ENCODE peak calls at places on chromosomes 4 and X, in five cellular contexts. V is Peyer's patch, C is sigmoid colon, T is heart left ventricle, G is IMR-90. Q is an unnamed sample.

GRCh38 chr4:171985129-171985528 is 171.9 kb downstream of the GALNTL6 start:
- DNase-seq in V (no peak), C (no peak), T (no peak), G (no peak), Q (no peak)

GRCh38 chr4:185713272-185713671 is 98.7 kb downstream of the SORBS2 start:
- DNase-seq in G (no peak), T (no peak), V (no peak), C (no peak), Q (no peak)

GRCh38 chrX:135985123-135985973 is at the start of gene SLC9A6:
- DNase-seq in C (peak; percentile 87), V (peak; percentile 74), G (peak; percentile 17), T (peak; percentile 80), Q (no peak)

GRCh38 chr4:158750379-158750778 is 18.4 kb upstream of the FNIP2 start:
- DNase-seq in V (no peak), C (no peak), G (peak; percentile 93), T (no peak), Q (no peak)

GRCh38 chrX:9644335-9644734 is 121.3 kb downstream of the GPR143 start:
- DNase-seq in G (no peak), V (no peak), C (peak; percentile 73), T (no peak), Q (no peak)

GRCh38 chrX:124507276-124507675 is 160.9 kb downstream of the SH2D1A start:
- DNase-seq in T (no peak), G (no peak), C (no peak), V (no peak), Q (no peak)

GRCh38 chr4:148026022-148026421 is 294.1 kb downstream of the ARHGAP10 start:
- DNase-seq in T (no peak), V (no peak), C (no peak), G (peak; percentile 93), Q (no peak)

GRCh38 chr4:31657859-31658258 is 937.7 kb downstream of the PCDH7 start:
- DNase-seq in T (no peak), C (no peak), V (no peak), G (peak; percentile 13), Q (no peak)

GRCh38 chr4:166017804-166018203 is 144.8 kb downstream of the TLL1 start:
- DNase-seq in G (no peak), C (no peak), T (no peak), V (no peak), Q (no peak)

GRCh38 chr4:43680416-43680815 is 768.2 kb downstream of the KCTD8 start:
- DNase-seq in G (no peak), T (no peak), V (no peak), C (no peak), Q (no peak)

GRCh38 chrX:2707334-2707760 is 16.3 kb downstream of the CD99 start:
- DNase-seq in C (peak; percentile 76), V (peak; percentile 92), G (peak; percentile 95), T (peak; percentile 58), Q (no peak)

GRCh38 chr4:2646386-2647149 is 109.6 kb downstream of the TNIP2 start:
- DNase-seq in V (no peak), C (peak; percentile 63), G (no peak), T (no peak), Q (no peak)

GRCh38 chrX:1576201-1577101 is 15.0 kb upstream of the AKAP17A start:
- DNase-seq in V (no peak), G (no peak), C (no peak), T (no peak), Q (no peak)

GRCh38 chr4:69497081-69497480 is 1.4 kb upstream of the UGT2B4 start:
- DNase-seq in T (no peak), C (no peak), G (no peak), V (no peak), Q (no peak)

GRCh38 chr4:6776920-6777635 is 5.4 kb upstream of the KIAA0232 start:
- DNase-seq in G (no peak), T (no peak), C (no peak), V (no peak), Q (no peak)

GRCh38 chr4:189202869-189203271 is 737.8 kb upstream of the FRG1 start:
- DNase-seq in G (peak; percentile 89), C (no peak), V (no peak), T (no peak), Q (no peak)

GRCh38 chr4:138473339-138473738 is 231.2 kb upstream of the SLC7A11 start:
- DNase-seq in T (no peak), V (no peak), G (no peak), C (no peak), Q (no peak)

GRCh38 chrX:13007519-13008188 is 32.7 kb downstream of the TMSB4X start:
- DNase-seq in V (no peak), G (peak; percentile 33), T (no peak), C (no peak), Q (no peak)

GRCh38 chr4:155758500-155759371 is at the start of gene GUCY1B1:
- DNase-seq in T (peak; percentile 97), C (peak; percentile 98), G (peak; percentile 94), V (peak; percentile 68), Q (peak; percentile 43)

GRCh38 chr4:7524841-7525240 is 90.1 kb upstream of the PSAPL1 start:
- DNase-seq in C (no peak), V (no peak), G (no peak), T (no peak), Q (no peak)

GRCh38 chrX:37800762-37801161 is 20.9 kb downstream of the CYBB start:
- DNase-seq in C (no peak), T (no peak), V (no peak), G (no peak), Q (no peak)

GRCh38 chrX:69615323-69615722 is 590 bp upstream of the EDA start:
- DNase-seq in G (no peak), T (no peak), V (no peak), C (no peak), Q (no peak)

GRCh38 chrX:95884196-95884595 is 800.4 kb upstream of the DIAPH2 start:
- DNase-seq in C (no peak), T (no peak), V (no peak), G (no peak), Q (no peak)
- H3K4me3 ChIP-seq in C (no peak overlapping the region), T (no peak overlapping the region), V (no peak overlapping the region), G (no peak overlapping the region), Q (no peak overlapping the region)

GRCh38 chr4:168743576-168743975 is 246.7 kb downstream of the PALLD start:
- DNase-seq in C (no peak), V (no peak), T (no peak), G (peak; percentile 85), Q (no peak)
- TF ChIP-seq POLR2A in C (no peak), V (no peak), T (no peak), G (no peak), Q (no peak)

GRCh38 chr4:101597204-101597603 is 193.3 kb upstream of the BANK1 start:
- DNase-seq in T (no peak), G (no peak), C (no peak), V (no peak), Q (no peak)
- TF ChIP-seq CTCF in T (no peak), G (peak; percentile 21), C (no peak), V (peak; percentile 31), Q (peak; percentile 53)

DNA sequence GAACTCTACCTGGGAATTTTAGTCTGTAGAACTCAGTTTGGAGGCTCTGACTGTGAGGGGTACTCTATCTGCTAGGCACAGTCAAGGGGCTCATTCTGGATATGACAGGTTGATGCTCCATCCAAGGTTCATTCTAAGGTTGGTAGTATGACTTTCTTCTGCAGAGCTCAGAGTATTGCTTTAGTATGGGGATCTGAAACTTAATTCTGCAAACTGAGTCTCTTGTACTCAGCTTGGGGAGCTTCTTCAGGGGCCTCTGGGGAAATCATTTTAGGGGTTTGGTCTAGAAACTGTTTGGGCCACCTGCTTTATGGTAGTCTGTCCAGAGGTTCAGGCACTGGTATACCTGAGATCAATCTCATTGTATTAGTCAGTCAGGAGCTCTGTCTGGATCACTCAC is 9.7 kb upstream of the TSR2 start:
- DNase-seq in C (no peak), T (no peak), V (no peak), G (no peak), Q (no peak)
- H3K4me3 ChIP-seq in C (no peak overlapping the region), T (no peak overlapping the region), V (no peak overlapping the region), G (no peak overlapping the region), Q (no peak overlapping the region)

DNA sequence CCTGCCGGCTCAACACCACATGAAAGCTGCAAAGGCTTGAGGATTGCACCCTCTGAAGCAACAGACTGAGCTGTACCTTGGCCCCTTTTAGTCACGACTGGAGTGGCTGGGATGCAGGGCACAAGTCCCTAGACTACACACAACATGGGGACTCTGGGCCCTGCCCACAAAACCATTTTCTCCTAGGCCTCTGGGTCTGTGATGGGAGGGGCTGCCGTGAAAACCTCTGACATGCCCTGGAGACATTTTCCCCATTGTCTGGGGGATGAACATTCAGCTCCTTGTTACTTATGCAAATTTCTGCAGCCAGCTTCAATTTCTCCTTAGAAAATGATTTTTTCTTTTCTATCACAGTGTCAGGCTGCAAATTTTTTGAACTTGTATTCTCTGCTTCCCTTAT is 123.5 kb upstream of the SMARCAD1 start:
- DNase-seq in G (no peak), T (no peak), V (no peak), C (no peak), Q (no peak)
- TF ChIP-seq POLR2A in G (no peak), T (no peak), V (no peak), C (no peak), Q (no peak)

GRCh38 chrX:101462892-101463291 is 22.4 kb upstream of the ARMCX4 start:
- DNase-seq in G (peak; percentile 24), V (no peak), C (no peak), T (no peak), Q (no peak)
- TF ChIP-seq CTCF in G (peak; percentile 43), V (no peak), C (no peak), T (no peak), Q (no peak)

GRCh38 chr4:45345551-45345950 is 619.2 kb upstream of the GNPDA2 start:
- DNase-seq in V (no peak), C (no peak), G (no peak), T (no peak), Q (no peak)
- H3K4me3 ChIP-seq in V (no peak overlapping the region), C (no peak overlapping the region), G (no peak overlapping the region), T (no peak overlapping the region), Q (no peak overlapping the region)

GRCh38 chrX:43654431-43655150 is 1.5 kb upstream of the MAOA start:
- DNase-seq in V (peak; percentile 75), C (peak; percentile 97), T (peak; percentile 91), G (peak; percentile 77), Q (peak; percentile 50)
- TF ChIP-seq POLR2A in V (peak; percentile 70), C (peak; percentile 25), T (no peak), G (no peak), Q (peak; percentile 14)